ENCODE peak calls at places on chromosomes 4 and X, in eight cellular contexts. One of them, this sample, is unnamed. For H3K4me1, the result is how much of the 10 kb centered on the place peaks cover.

GRCh38 chr4:155530290-155530689 is 136.4 kb upstream of the GUCY1A1 start:
- DNase-seq in OCI-LY7: no peak
- DNase-seq in left lung: no peak
- DNase-seq in esophagus muscularis mucosa: no peak
- DNase-seq in breast epithelium: no peak
- DNase-seq in adrenal gland: no peak
- DNase-seq in upper lobe of right lung: no peak
- DNase-seq in aorta: no peak
- DNase-seq in this sample: no peak

GRCh38 chrX:120485562-120486520 is 16.7 kb upstream of the LAMP2 start:
- DNase-seq in OCI-LY7: peak
- DNase-seq in left lung: peak
- DNase-seq in esophagus muscularis mucosa: peak
- DNase-seq in breast epithelium: peak
- DNase-seq in adrenal gland: peak
- DNase-seq in upper lobe of right lung: peak
- DNase-seq in aorta: peak
- DNase-seq in this sample: peak

GRCh38 chr4:181181331-181181730 is 1061.9 kb upstream of the TENM3 start:
- DNase-seq in OCI-LY7: no peak
- DNase-seq in left lung: no peak
- DNase-seq in esophagus muscularis mucosa: no peak
- DNase-seq in breast epithelium: no peak
- DNase-seq in adrenal gland: no peak
- DNase-seq in upper lobe of right lung: no peak
- DNase-seq in aorta: no peak
- DNase-seq in this sample: no peak

GRCh38 chrX:119997570-119997969 is 54.0 kb upstream of the NKAP start:
- DNase-seq in OCI-LY7: peak
- DNase-seq in left lung: no peak
- DNase-seq in esophagus muscularis mucosa: no peak
- DNase-seq in breast epithelium: no peak
- DNase-seq in adrenal gland: no peak
- DNase-seq in upper lobe of right lung: no peak
- DNase-seq in aorta: no peak
- DNase-seq in this sample: no peak

GRCh38 chrX:16873106-16873505 is 2.9 kb upstream of the RBBP7 start:
- DNase-seq in OCI-LY7: peak
- DNase-seq in left lung: no peak
- DNase-seq in esophagus muscularis mucosa: no peak
- DNase-seq in breast epithelium: no peak
- DNase-seq in adrenal gland: no peak
- DNase-seq in upper lobe of right lung: no peak
- DNase-seq in aorta: no peak
- DNase-seq in this sample: no peak

GRCh38 chr4:154049457-154050181 is 260.7 kb upstream of the SFRP2 start:
- DNase-seq in OCI-LY7: peak
- DNase-seq in left lung: no peak
- DNase-seq in esophagus muscularis mucosa: peak
- DNase-seq in breast epithelium: no peak
- DNase-seq in adrenal gland: no peak
- DNase-seq in upper lobe of right lung: no peak
- DNase-seq in aorta: no peak
- DNase-seq in this sample: peak

GRCh38 chr4:68494688-68495087 is 47.4 kb downstream of the TMPRSS11E start:
- DNase-seq in OCI-LY7: no peak
- DNase-seq in left lung: no peak
- DNase-seq in esophagus muscularis mucosa: no peak
- DNase-seq in breast epithelium: no peak
- DNase-seq in adrenal gland: no peak
- DNase-seq in upper lobe of right lung: no peak
- DNase-seq in aorta: no peak
- DNase-seq in this sample: no peak

GRCh38 chr4:135319685-135320084 is 1118.1 kb upstream of the PABPC4L start:
- DNase-seq in OCI-LY7: no peak
- DNase-seq in left lung: no peak
- DNase-seq in esophagus muscularis mucosa: no peak
- DNase-seq in breast epithelium: no peak
- DNase-seq in adrenal gland: no peak
- DNase-seq in upper lobe of right lung: no peak
- DNase-seq in aorta: no peak
- DNase-seq in this sample: no peak

GRCh38 chr4:68077737-68078136 is 51.9 kb downstream of the TMPRSS11F start:
- DNase-seq in OCI-LY7: no peak
- DNase-seq in left lung: no peak
- DNase-seq in esophagus muscularis mucosa: no peak
- DNase-seq in breast epithelium: no peak
- DNase-seq in adrenal gland: no peak
- DNase-seq in upper lobe of right lung: no peak
- DNase-seq in aorta: no peak
- DNase-seq in this sample: no peak

GRCh38 chr4:87931932-87932331 is 43.6 kb upstream of the SPP1 start:
- DNase-seq in OCI-LY7: no peak
- DNase-seq in left lung: no peak
- DNase-seq in esophagus muscularis mucosa: no peak
- DNase-seq in breast epithelium: no peak
- DNase-seq in adrenal gland: no peak
- DNase-seq in upper lobe of right lung: no peak
- DNase-seq in aorta: no peak
- DNase-seq in this sample: no peak

GRCh38 chr4:6751611-6752485 is 30.7 kb upstream of the KIAA0232 start:
- DNase-seq in OCI-LY7: no peak
- DNase-seq in left lung: no peak
- DNase-seq in esophagus muscularis mucosa: no peak
- DNase-seq in breast epithelium: no peak
- DNase-seq in adrenal gland: no peak
- DNase-seq in upper lobe of right lung: no peak
- DNase-seq in aorta: no peak
- DNase-seq in this sample: no peak

GRCh38 chr4:22410645-22411247 is 105.1 kb downstream of the ADGRA3 start:
- DNase-seq in OCI-LY7: peak
- DNase-seq in left lung: no peak
- DNase-seq in esophagus muscularis mucosa: no peak
- DNase-seq in breast epithelium: no peak
- DNase-seq in adrenal gland: no peak
- DNase-seq in upper lobe of right lung: no peak
- DNase-seq in aorta: no peak
- DNase-seq in this sample: no peak

GRCh38 chr4:184143770-184144564 is 73.7 kb downstream of the ENPP6 start:
- DNase-seq in OCI-LY7: no peak
- DNase-seq in left lung: no peak
- DNase-seq in esophagus muscularis mucosa: no peak
- DNase-seq in breast epithelium: no peak
- DNase-seq in adrenal gland: no peak
- DNase-seq in upper lobe of right lung: no peak
- DNase-seq in aorta: no peak
- DNase-seq in this sample: no peak

GRCh38 chr4:17030543-17030942 is 132.1 kb upstream of the LDB2 start:
- DNase-seq in OCI-LY7: no peak
- DNase-seq in left lung: no peak
- DNase-seq in esophagus muscularis mucosa: peak
- DNase-seq in breast epithelium: no peak
- DNase-seq in adrenal gland: no peak
- DNase-seq in upper lobe of right lung: no peak
- DNase-seq in aorta: no peak
- DNase-seq in this sample: no peak

GRCh38 chr4:73964862-73965611 is 16.8 kb downstream of the PF4 start:
- DNase-seq in OCI-LY7: no peak
- DNase-seq in left lung: no peak
- DNase-seq in esophagus muscularis mucosa: no peak
- DNase-seq in breast epithelium: no peak
- DNase-seq in adrenal gland: no peak
- DNase-seq in upper lobe of right lung: peak
- DNase-seq in aorta: no peak
- DNase-seq in this sample: no peak

GRCh38 chrX:51893931-51894696 is 691 bp downstream of the MAGED1 start:
- DNase-seq in OCI-LY7: peak
- DNase-seq in left lung: peak
- DNase-seq in esophagus muscularis mucosa: no peak
- DNase-seq in breast epithelium: no peak
- DNase-seq in adrenal gland: peak
- DNase-seq in upper lobe of right lung: peak
- DNase-seq in aorta: no peak
- DNase-seq in this sample: peak

GRCh38 chrX:97763391-97763790 is 879.7 kb downstream of the RPA4 start:
- DNase-seq in OCI-LY7: no peak
- DNase-seq in left lung: no peak
- DNase-seq in esophagus muscularis mucosa: no peak
- DNase-seq in breast epithelium: no peak
- DNase-seq in adrenal gland: no peak
- DNase-seq in upper lobe of right lung: no peak
- DNase-seq in aorta: no peak
- DNase-seq in this sample: no peak

GRCh38 chr4:188960411-188961093 is 821.3 kb downstream of the TRIML1 start:
- DNase-seq in OCI-LY7: no peak
- DNase-seq in left lung: no peak
- DNase-seq in esophagus muscularis mucosa: no peak
- DNase-seq in breast epithelium: no peak
- DNase-seq in adrenal gland: no peak
- DNase-seq in upper lobe of right lung: no peak
- DNase-seq in aorta: no peak
- DNase-seq in this sample: no peak

GRCh38 chrX:151153086-151153485 is 23.3 kb upstream of the GPR50 start:
- DNase-seq in OCI-LY7: no peak
- DNase-seq in left lung: no peak
- DNase-seq in esophagus muscularis mucosa: no peak
- DNase-seq in breast epithelium: no peak
- DNase-seq in adrenal gland: no peak
- DNase-seq in upper lobe of right lung: no peak
- DNase-seq in aorta: no peak
- DNase-seq in this sample: no peak

GRCh38 chr4:73133784-73134183 is 64.3 kb upstream of the COX18 start:
- DNase-seq in OCI-LY7: no peak
- DNase-seq in left lung: no peak
- DNase-seq in esophagus muscularis mucosa: no peak
- DNase-seq in breast epithelium: no peak
- DNase-seq in adrenal gland: no peak
- DNase-seq in upper lobe of right lung: no peak
- DNase-seq in aorta: no peak
- DNase-seq in this sample: no peak

GRCh38 chrX:52933976-52934703 is 24.2 kb downstream of the FAM156A start:
- DNase-seq in OCI-LY7: peak
- DNase-seq in left lung: no peak
- DNase-seq in esophagus muscularis mucosa: no peak
- DNase-seq in breast epithelium: no peak
- DNase-seq in adrenal gland: no peak
- DNase-seq in upper lobe of right lung: no peak
- DNase-seq in aorta: no peak
- DNase-seq in this sample: no peak

DNA sequence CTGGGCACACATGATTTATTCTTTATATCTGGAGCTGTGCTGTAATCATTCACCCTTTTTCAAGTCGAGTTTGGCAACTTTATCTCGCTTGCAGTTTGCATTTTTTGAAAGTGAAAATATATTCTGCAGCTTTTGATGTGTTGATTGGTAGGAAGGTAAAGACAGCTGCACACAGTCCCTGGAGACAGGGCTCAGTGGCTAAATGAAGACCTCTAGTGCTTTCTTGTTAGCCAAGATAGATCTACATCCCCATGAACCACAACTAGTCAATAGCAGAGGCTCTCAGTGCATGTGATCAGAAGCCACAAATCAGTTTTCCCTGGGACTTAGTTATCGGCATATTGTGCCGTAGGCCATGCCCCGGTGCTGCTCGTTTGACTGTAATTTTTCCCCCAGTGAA is 587.7 kb upstream of the PITX2 start:
- DNase-seq in OCI-LY7: no peak
- DNase-seq in left lung: no peak
- DNase-seq in esophagus muscularis mucosa: no peak
- DNase-seq in breast epithelium: no peak
- DNase-seq in adrenal gland: no peak
- DNase-seq in upper lobe of right lung: no peak
- DNase-seq in aorta: no peak
- DNase-seq in this sample: no peak
- H3K4me3 ChIP-seq in OCI-LY7: no peak
- H3K4me3 ChIP-seq in left lung: no peak
- H3K4me3 ChIP-seq in esophagus muscularis mucosa: no peak
- H3K4me3 ChIP-seq in breast epithelium: no peak
- H3K4me3 ChIP-seq in adrenal gland: no peak
- H3K4me3 ChIP-seq in upper lobe of right lung: no peak
- H3K4me3 ChIP-seq in aorta: no peak
- H3K4me3 ChIP-seq in this sample: no peak

DNA sequence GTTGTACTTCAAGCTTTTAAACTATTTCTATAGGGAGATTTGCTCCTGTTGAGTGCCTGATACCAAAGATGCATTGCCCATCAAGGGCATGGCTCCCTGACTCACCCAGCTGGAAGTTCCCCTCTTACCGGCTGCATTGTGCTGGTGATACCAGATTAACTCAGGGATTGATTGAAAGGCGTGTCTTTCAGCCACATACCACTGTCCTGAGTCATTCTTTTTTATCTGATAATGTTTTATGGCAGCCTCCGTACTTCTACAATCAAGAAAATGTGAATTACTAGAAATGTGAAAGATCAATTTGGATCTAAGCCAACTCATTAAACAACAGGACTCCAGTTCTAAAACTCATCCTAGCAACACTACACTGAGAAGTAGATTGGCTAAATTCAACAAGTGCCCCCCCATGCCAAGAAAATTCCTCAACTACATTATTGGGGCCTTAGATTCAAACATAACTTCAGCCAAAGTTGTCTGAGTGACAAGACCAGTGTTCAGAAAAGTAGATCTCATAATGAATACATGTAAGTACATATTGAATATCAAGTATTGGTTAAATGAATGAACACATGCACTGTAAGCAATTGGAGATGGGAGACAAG is 40.0 kb downstream of the TXK start:
- DNase-seq in OCI-LY7: no peak
- DNase-seq in left lung: no peak
- DNase-seq in esophagus muscularis mucosa: no peak
- DNase-seq in breast epithelium: no peak
- DNase-seq in adrenal gland: peak
- DNase-seq in upper lobe of right lung: no peak
- DNase-seq in aorta: no peak
- DNase-seq in this sample: no peak
- H3K27ac ChIP-seq in OCI-LY7: no peak
- H3K27ac ChIP-seq in left lung: no peak
- H3K27ac ChIP-seq in esophagus muscularis mucosa: no peak
- H3K27ac ChIP-seq in breast epithelium: no peak
- H3K27ac ChIP-seq in adrenal gland: no peak
- H3K27ac ChIP-seq in upper lobe of right lung: no peak
- H3K27ac ChIP-seq in aorta: no peak
- H3K27ac ChIP-seq in this sample: no peak

GRCh38 chr4:61619528-61619927 is 419.4 kb downstream of the ADGRL3 start:
- DNase-seq in OCI-LY7: no peak
- DNase-seq in left lung: no peak
- DNase-seq in esophagus muscularis mucosa: no peak
- DNase-seq in breast epithelium: no peak
- DNase-seq in adrenal gland: no peak
- DNase-seq in upper lobe of right lung: no peak
- DNase-seq in aorta: no peak
- DNase-seq in this sample: no peak
- H3K4me1 ChIP-seq in OCI-LY7: under half
- H3K4me1 ChIP-seq in left lung: under half
- H3K4me1 ChIP-seq in esophagus muscularis mucosa: under half
- H3K4me1 ChIP-seq in breast epithelium: under half
- H3K4me1 ChIP-seq in adrenal gland: under half
- H3K4me1 ChIP-seq in upper lobe of right lung: under half
- H3K4me1 ChIP-seq in aorta: under half
- H3K4me1 ChIP-seq in this sample: under half

DNA sequence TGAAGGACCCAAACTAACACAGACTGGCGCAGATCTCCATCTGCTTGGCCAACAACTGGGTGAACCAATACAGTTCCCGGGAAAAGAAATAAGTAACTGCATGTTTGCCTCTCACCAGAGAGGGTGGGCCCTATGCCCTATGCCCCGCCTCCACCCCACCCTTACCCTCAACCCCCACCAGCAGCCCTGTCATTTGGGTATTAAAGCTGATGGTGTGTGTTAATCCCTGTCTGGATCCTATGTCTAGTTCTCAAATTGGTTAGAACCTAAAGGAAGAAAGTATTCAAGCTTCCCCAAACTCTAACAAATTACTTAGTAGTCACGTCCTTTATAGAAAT is 19.0 kb downstream of the SMPX start:
- DNase-seq in OCI-LY7: no peak
- DNase-seq in left lung: no peak
- DNase-seq in esophagus muscularis mucosa: no peak
- DNase-seq in breast epithelium: no peak
- DNase-seq in adrenal gland: no peak
- DNase-seq in upper lobe of right lung: no peak
- DNase-seq in aorta: no peak
- DNase-seq in this sample: no peak
- H3K4me3 ChIP-seq in OCI-LY7: no peak
- H3K4me3 ChIP-seq in left lung: no peak
- H3K4me3 ChIP-seq in esophagus muscularis mucosa: no peak
- H3K4me3 ChIP-seq in breast epithelium: no peak
- H3K4me3 ChIP-seq in adrenal gland: no peak
- H3K4me3 ChIP-seq in upper lobe of right lung: no peak
- H3K4me3 ChIP-seq in aorta: no peak
- H3K4me3 ChIP-seq in this sample: no peak